ENCODE peak calls at places on chromosomes 7 and 10, in six cellular contexts. O is kidney epithelial cell; I is OCI-LY7; A is gastrocnemius medialis; Q is CD8-positive, alpha-beta T cell; H is AG09309. G is an unnamed sample.

GRCh38 chr10:48253970-48254657 is 20.4 kb downstream of the FRMPD2 start:
- DNase-seq in I (no peak), A (no peak), H (peak), Q (no peak), O (peak), G (no peak)

GRCh38 chr7:1026721-1027151 is 17.6 kb upstream of the GPR146 start:
- DNase-seq in I (peak), O (no peak), Q (no peak), H (no peak), A (no peak), G (no peak)

GRCh38 chr10:122551450-122551849 is 9.1 kb upstream of the DMBT1 start:
- DNase-seq in O (no peak), I (no peak), H (no peak), A (no peak), Q (peak), G (no peak)

GRCh38 chr10:102501201-102502028 is 1.1 kb downstream of the ACTR1A start:
- DNase-seq in O (no peak), I (peak), Q (no peak), H (no peak), A (peak), G (peak)

GRCh38 chr10:106741131-106741530 is 423.4 kb downstream of the SORCS1 start:
- DNase-seq in A (no peak), H (no peak), O (no peak), I (no peak), Q (no peak), G (no peak)

GRCh38 chr10:95742962-95743535 is 12.9 kb upstream of the ENTPD1 start:
- DNase-seq in A (no peak), I (no peak), O (no peak), Q (no peak), H (no peak), G (no peak)

GRCh38 chr10:49761201-49761788 is 828 bp downstream of the OGDHL start:
- DNase-seq in O (no peak), H (no peak), Q (no peak), I (no peak), A (no peak), G (no peak)

GRCh38 chr7:30470163-30470770 is 8.3 kb downstream of the NOD1 start:
- DNase-seq in Q (no peak), A (peak), I (no peak), H (no peak), O (no peak), G (peak)

GRCh38 chr10:100872034-100872791 is 40.5 kb upstream of the SLF2 start:
- DNase-seq in H (no peak), A (no peak), Q (peak), O (no peak), I (peak), G (peak)

GRCh38 chr7:128724743-128725142 is 14.4 kb upstream of the CALU start:
- DNase-seq in I (no peak), H (no peak), A (no peak), O (no peak), Q (no peak), G (no peak)

GRCh38 chr10:43952760-43953159 is 304.1 kb upstream of the ZNF32 start:
- DNase-seq in A (no peak), O (no peak), H (no peak), I (no peak), Q (no peak), G (no peak)

GRCh38 chr7:100722480-100723212 is 2.4 kb downstream of the EPO start:
- DNase-seq in I (no peak), O (no peak), H (no peak), A (no peak), Q (no peak), G (no peak)

GRCh38 chr10:71511206-71511605 is 114.5 kb downstream of the CDH23 start:
- DNase-seq in I (no peak), O (no peak), A (no peak), H (no peak), Q (no peak), G (no peak)

GRCh38 chr7:70679666-70680065 is 452.3 kb upstream of the GALNT17 start:
- DNase-seq in H (no peak), Q (no peak), O (no peak), I (no peak), A (no peak), G (no peak)

GRCh38 chr10:118590334-118590733 is 5.1 kb downstream of the PRLHR start:
- DNase-seq in Q (no peak), A (no peak), H (no peak), I (no peak), O (no peak), G (peak)

GRCh38 chr7:151761957-151762356 is 115.0 kb downstream of the PRKAG2 start:
- DNase-seq in A (no peak), Q (no peak), O (no peak), I (no peak), H (no peak), G (no peak)

GRCh38 chr7:148921806-148922205 is 37.7 kb upstream of the EZH2 start:
- DNase-seq in Q (no peak), H (no peak), A (no peak), I (no peak), O (no peak), G (no peak)

GRCh38 chr7:80781561-80781979 is 137.3 kb downstream of the SEMA3C start:
- DNase-seq in I (no peak), H (peak), O (peak), Q (no peak), A (peak), G (peak)

GRCh38 chr10:116274141-116274861 is 1.3 kb upstream of the GFRA1 start:
- DNase-seq in I (no peak), Q (no peak), H (no peak), A (no peak), O (no peak), G (peak)

GRCh38 chr7:151168022-151168786 is 710 bp upstream of the GBX1 start:
- DNase-seq in H (no peak), I (peak), A (no peak), O (no peak), Q (peak), G (no peak)

GRCh38 chr7:84647797-84648762 is 453.5 kb upstream of the SEMA3A start:
- DNase-seq in H (peak), Q (no peak), A (no peak), I (no peak), O (no peak), G (peak)

GRCh38 chr10:35464805-35465456 is 128.6 kb downstream of the CCNY start:
- DNase-seq in I (no peak), A (no peak), O (no peak), H (peak), Q (no peak), G (peak)

GRCh38 chr7:121102619-121103018 is 114.1 kb downstream of the CPED1 start:
- DNase-seq in H (no peak), O (no peak), I (no peak), A (no peak), Q (no peak), G (no peak)

GRCh38 chr10:106506509-106507265 is 657.8 kb downstream of the SORCS1 start:
- DNase-seq in Q (no peak), H (no peak), A (no peak), I (no peak), O (no peak), G (peak)

GRCh38 chr10:8616166-8616565 is 561.7 kb downstream of the GATA3 start:
- DNase-seq in H (no peak), A (no peak), I (peak), O (no peak), Q (no peak), G (no peak)

GRCh38 chr7:50779427-50779826 is 3.3 kb downstream of the GRB10 start:
- DNase-seq in Q (no peak), I (no peak), H (no peak), O (no peak), A (no peak), G (no peak)

GRCh38 chr10:105210546-105210945 is 569.5 kb downstream of the SORCS3 start:
- DNase-seq in H (no peak), Q (no peak), O (no peak), A (no peak), I (no peak), G (no peak)

GRCh38 chr10:74021248-74022055 is 23.5 kb downstream of the VCL start:
- DNase-seq in O (no peak), H (no peak), Q (no peak), I (no peak), A (no peak), G (peak)

GRCh38 chr10:49600781-49601400 is 9.2 kb upstream of the SLC18A3 start:
- DNase-seq in I (no peak), O (no peak), H (no peak), Q (no peak), A (no peak), G (no peak)

GRCh38 chr10:99537381-99538286 is 4.9 kb downstream of the NKX2-3 start:
- DNase-seq in A (no peak), Q (no peak), I (no peak), O (no peak), H (no peak), G (no peak)

GRCh38 chr7:103988468-103989199 is 824 bp downstream of the RELN start:
- DNase-seq in H (no peak), Q (no peak), A (no peak), O (no peak), I (no peak), G (no peak)

GRCh38 chr7:139044813-139045794 is 9.3 kb upstream of the ZC3HAV1L start:
- DNase-seq in O (no peak), H (no peak), I (no peak), Q (no peak), A (no peak), G (no peak)

GRCh38 chr7:133642907-133643306 is 390.0 kb downstream of the EXOC4 start:
- DNase-seq in I (no peak), O (no peak), A (no peak), H (no peak), Q (no peak), G (no peak)

GRCh38 chr7:64618785-64619456 is 47.0 kb upstream of the ZNF107 start:
- DNase-seq in A (no peak), H (peak), I (peak), O (no peak), Q (peak), G (peak)

GRCh38 chr10:35027567-35027966 is 62.6 kb downstream of the CUL2 start:
- DNase-seq in Q (no peak), H (no peak), A (no peak), I (no peak), O (no peak), G (no peak)

GRCh38 chr7:48094861-48095293 is 5.8 kb downstream of the UPP1 start:
- DNase-seq in O (no peak), Q (no peak), A (no peak), H (no peak), I (no peak), G (peak)

GRCh38 chr10:130368761-130369560 is 232.8 kb downstream of the GLRX3 start:
- DNase-seq in I (no peak), A (no peak), O (no peak), H (no peak), Q (no peak), G (no peak)

GRCh38 chr10:112949128-112949823 is 771 bp upstream of the TCF7L2 start:
- DNase-seq in H (no peak), O (no peak), Q (no peak), I (no peak), A (no peak), G (no peak)
- H3K4me3 ChIP-seq in H (peak), O (peak), Q (peak), I (peak), A (peak), G (peak)

GRCh38 chr7:74206589-74207120 is 3.2 kb upstream of the LAT2 start:
- DNase-seq in H (no peak), A (peak), Q (peak), O (no peak), I (peak), G (peak)

GRCh38 chr7:74203956-74204615 is 5.7 kb upstream of the LAT2 start:
- DNase-seq in I (no peak), A (no peak), H (no peak), O (no peak), Q (no peak), G (no peak)

GRCh38 chr7:74207586-74207985 is 2.2 kb upstream of the LAT2 start:
- DNase-seq in A (no peak), O (no peak), H (no peak), Q (no peak), I (no peak), G (no peak)

GRCh38 chr7:74199551-74200355 is 10.1 kb upstream of the LAT2 start:
- DNase-seq in A (no peak), H (no peak), I (no peak), O (no peak), Q (no peak), G (no peak)

DNA sequence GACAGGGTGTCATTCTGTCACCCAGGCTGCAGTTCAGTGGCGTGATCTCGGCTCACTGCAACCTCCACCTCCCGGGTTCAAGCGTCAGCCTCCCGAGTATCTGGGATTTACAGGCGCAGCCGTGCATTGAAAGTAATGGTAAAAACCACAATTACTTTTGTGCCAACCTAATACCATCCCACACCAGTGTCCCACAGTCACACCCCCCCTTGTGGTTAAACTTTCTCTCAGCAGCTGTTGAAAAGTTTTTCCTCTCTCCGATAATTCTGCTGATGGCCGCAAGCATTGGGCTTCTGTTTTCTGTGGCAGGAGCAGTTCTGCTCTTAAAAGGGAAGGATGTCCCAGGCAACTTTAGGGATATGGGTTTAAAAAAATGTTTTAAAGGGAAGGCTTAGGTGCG is 6.6 kb upstream of the LAT2 start:
- DNase-seq in H (peak), A (no peak), I (no peak), Q (no peak), O (no peak), G (peak)
- TF ChIP-seq CTCF in H (peak), A (no peak), I (peak), Q (peak), O (peak), G (peak)

DNA sequence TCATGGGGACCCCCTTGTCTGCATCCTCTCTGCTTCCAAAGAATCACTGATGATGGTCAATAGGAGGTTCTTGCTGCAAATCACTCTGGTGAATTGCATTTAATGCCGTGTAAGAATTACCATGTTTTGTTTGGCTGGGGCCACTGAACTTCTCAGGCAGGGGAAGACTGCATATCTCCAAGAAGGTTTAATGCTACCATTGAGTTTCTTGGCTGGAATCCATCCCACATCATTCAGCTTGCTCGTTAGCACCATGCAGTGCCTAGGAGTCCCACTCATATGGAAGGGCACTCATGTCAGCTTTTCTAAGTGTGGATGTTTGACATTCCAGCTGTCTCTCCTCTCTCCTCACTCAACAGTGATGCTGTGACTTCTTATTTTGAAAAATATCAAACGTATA is 50.2 kb upstream of the BAMBI start:
- DNase-seq in O (no peak), A (no peak), Q (no peak), H (no peak), I (no peak), G (no peak)
- H3K4me3 ChIP-seq in O (no peak), A (no peak), Q (no peak), H (no peak), I (no peak), G (no peak)

GRCh38 chr7:97580205-97580604 is 151.7 kb upstream of the TAC1 start:
- DNase-seq in I (no peak), A (no peak), Q (no peak), O (no peak), H (no peak), G (no peak)
- TF ChIP-seq CTCF in I (no peak), A (no peak), Q (no peak), O (no peak), H (no peak), G (no peak)

DNA sequence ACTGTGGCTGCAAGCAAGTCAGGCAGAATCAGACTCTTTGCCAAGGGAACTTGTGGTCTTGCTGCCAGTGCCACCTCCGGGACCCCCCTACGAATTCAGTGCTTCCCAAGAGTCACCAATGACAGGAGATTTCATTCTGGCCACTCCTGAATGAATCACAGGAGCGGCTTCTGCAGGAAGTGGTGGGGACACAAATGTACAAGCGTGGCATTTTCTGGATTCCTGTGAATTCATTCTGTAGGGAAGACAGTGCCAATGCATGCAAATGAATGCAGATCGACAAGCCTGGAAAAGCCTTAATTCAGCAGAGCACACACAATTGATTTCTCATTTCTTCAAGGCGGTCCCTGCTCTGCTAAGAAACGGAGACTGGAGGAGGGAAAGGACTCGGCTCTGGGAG is 161.2 kb downstream of the CAMK1D start:
- DNase-seq in H (no peak), O (no peak), Q (no peak), I (no peak), A (no peak), G (no peak)
- H3K4me3 ChIP-seq in H (no peak), O (no peak), Q (no peak), I (no peak), A (no peak), G (no peak)

GRCh38 chr10:78851652-78852051 is 217.1 kb upstream of the ZMIZ1 start:
- DNase-seq in Q (no peak), H (peak), O (no peak), A (no peak), I (no peak), G (no peak)

GRCh38 chr10:78850611-78851010 is 218.2 kb upstream of the ZMIZ1 start:
- DNase-seq in O (no peak), H (no peak), I (no peak), A (no peak), Q (no peak), G (no peak)

GRCh38 chr10:78853864-78854263 is 214.9 kb upstream of the ZMIZ1 start:
- DNase-seq in I (no peak), H (no peak), O (no peak), A (no peak), Q (no peak), G (no peak)

GRCh38 chr10:78852447-78852846 is 216.3 kb upstream of the ZMIZ1 start:
- DNase-seq in H (no peak), O (no peak), A (no peak), Q (no peak), I (no peak), G (no peak)

DNA sequence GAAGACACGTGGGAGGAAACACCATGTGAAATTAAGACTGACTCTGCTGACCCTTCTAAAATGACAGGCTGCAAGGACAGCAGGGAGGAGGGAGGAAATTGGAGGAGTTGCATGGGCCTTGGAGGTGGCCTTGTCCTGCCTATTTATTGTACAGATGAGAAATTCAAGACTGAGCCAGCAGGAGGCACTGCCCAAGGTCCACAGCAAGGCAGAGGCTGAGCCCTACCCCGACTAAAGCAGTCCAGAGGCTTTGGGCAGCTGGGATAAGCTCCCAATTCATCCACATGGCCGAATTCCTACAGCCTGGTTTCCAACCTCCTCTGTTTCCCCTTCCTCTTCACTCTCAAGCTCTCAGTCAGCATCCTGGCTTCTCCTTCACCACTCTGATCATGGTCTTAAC is 215.9 kb upstream of the ZMIZ1 start:
- DNase-seq in Q (no peak), A (no peak), I (peak), H (no peak), O (no peak), G (peak)
- TF ChIP-seq CTCF in Q (peak), A (no peak), I (peak), H (peak), O (peak), G (no peak)

DNA sequence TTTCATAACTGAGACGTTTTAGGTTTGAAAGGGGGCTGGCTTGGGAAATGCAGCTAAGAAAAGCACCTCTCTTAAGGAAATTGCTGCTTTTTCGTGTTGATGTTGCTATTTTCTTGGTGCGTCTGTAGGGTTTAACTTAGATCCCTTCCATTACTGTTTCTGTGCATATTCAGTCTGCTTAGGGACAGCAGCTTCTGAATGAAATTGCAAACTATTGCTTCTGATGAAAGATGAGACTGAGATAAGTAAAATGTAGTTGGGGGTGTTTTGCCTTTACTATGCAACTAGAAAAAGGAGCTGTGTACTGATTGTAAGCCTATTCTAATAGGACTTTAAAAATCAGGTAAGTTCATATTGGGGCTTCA is 769 bp downstream of the HDAC9 start:
- DNase-seq in H (no peak), A (no peak), O (no peak), I (no peak), Q (no peak), G (no peak)
- H3K4me3 ChIP-seq in H (peak), A (peak), O (peak), I (peak), Q (no peak), G (peak)